ENCODE peak calls at places on chromosomes 16 and 17, in eight cellular contexts. One of them, this sample, is unnamed.

GRCh38 chr16:15856901-15857778 is at the start of gene MYH11:
- DNase-seq in NCI-H187: no peak
- DNase-seq in C1 segment of cervical spinal cord: no peak
- DNase-seq in AG10803: no peak
- DNase-seq in CD4-positive, CD25-positive, alpha-beta regulatory T cell: no peak
- DNase-seq in fibroblast of the aortic adventitia: no peak
- DNase-seq in AG09309: no peak
- DNase-seq in globus pallidus: no peak
- DNase-seq in this sample: no peak

GRCh38 chr17:48439875-48440505 is 10.0 kb upstream of the SKAP1 start:
- DNase-seq in NCI-H187: no peak
- DNase-seq in C1 segment of cervical spinal cord: no peak
- DNase-seq in AG10803: no peak
- DNase-seq in CD4-positive, CD25-positive, alpha-beta regulatory T cell: peak; percentile 60
- DNase-seq in fibroblast of the aortic adventitia: no peak
- DNase-seq in AG09309: no peak
- DNase-seq in globus pallidus: no peak
- DNase-seq in this sample: peak; percentile 72

GRCh38 chr17:17621254-17621653 is 29.7 kb upstream of the PEMT start:
- DNase-seq in NCI-H187: no peak
- DNase-seq in C1 segment of cervical spinal cord: no peak
- DNase-seq in AG10803: no peak
- DNase-seq in CD4-positive, CD25-positive, alpha-beta regulatory T cell: no peak
- DNase-seq in fibroblast of the aortic adventitia: no peak
- DNase-seq in AG09309: no peak
- DNase-seq in globus pallidus: no peak
- DNase-seq in this sample: no peak

GRCh38 chr16:76668207-76668725 is 391.1 kb downstream of the CNTNAP4 start:
- DNase-seq in NCI-H187: no peak
- DNase-seq in C1 segment of cervical spinal cord: no peak
- DNase-seq in AG10803: no peak
- DNase-seq in CD4-positive, CD25-positive, alpha-beta regulatory T cell: no peak
- DNase-seq in fibroblast of the aortic adventitia: no peak
- DNase-seq in AG09309: no peak
- DNase-seq in globus pallidus: no peak
- DNase-seq in this sample: no peak

GRCh38 chr17:5619088-5619740 is 34.9 kb upstream of the NLRP1 start:
- DNase-seq in NCI-H187: no peak
- DNase-seq in C1 segment of cervical spinal cord: no peak
- DNase-seq in AG10803: no peak
- DNase-seq in CD4-positive, CD25-positive, alpha-beta regulatory T cell: no peak
- DNase-seq in fibroblast of the aortic adventitia: no peak
- DNase-seq in AG09309: no peak
- DNase-seq in globus pallidus: no peak
- DNase-seq in this sample: no peak

GRCh38 chr16:8848939-8849391 is 19.8 kb downstream of the CARHSP1 start:
- DNase-seq in NCI-H187: no peak
- DNase-seq in C1 segment of cervical spinal cord: no peak
- DNase-seq in AG10803: peak; percentile 76
- DNase-seq in CD4-positive, CD25-positive, alpha-beta regulatory T cell: no peak
- DNase-seq in fibroblast of the aortic adventitia: peak; percentile 38
- DNase-seq in AG09309: no peak
- DNase-seq in globus pallidus: no peak
- DNase-seq in this sample: no peak

GRCh38 chr17:82868715-82869131 is 28.9 kb upstream of the ZNF750 start:
- DNase-seq in NCI-H187: no peak
- DNase-seq in C1 segment of cervical spinal cord: no peak
- DNase-seq in AG10803: no peak
- DNase-seq in CD4-positive, CD25-positive, alpha-beta regulatory T cell: no peak
- DNase-seq in fibroblast of the aortic adventitia: no peak
- DNase-seq in AG09309: no peak
- DNase-seq in globus pallidus: no peak
- DNase-seq in this sample: no peak

GRCh38 chr17:39845052-39845976 is 18.8 kb downstream of the IKZF3 start:
- DNase-seq in NCI-H187: no peak
- DNase-seq in C1 segment of cervical spinal cord: no peak
- DNase-seq in AG10803: no peak
- DNase-seq in CD4-positive, CD25-positive, alpha-beta regulatory T cell: no peak
- DNase-seq in fibroblast of the aortic adventitia: no peak
- DNase-seq in AG09309: no peak
- DNase-seq in globus pallidus: no peak
- DNase-seq in this sample: no peak

GRCh38 chr16:20911361-20911760 is 10.8 kb downstream of the LYRM1 start:
- DNase-seq in NCI-H187: no peak
- DNase-seq in C1 segment of cervical spinal cord: no peak
- DNase-seq in AG10803: peak; percentile 38
- DNase-seq in CD4-positive, CD25-positive, alpha-beta regulatory T cell: no peak
- DNase-seq in fibroblast of the aortic adventitia: peak; percentile 60
- DNase-seq in AG09309: no peak
- DNase-seq in globus pallidus: no peak
- DNase-seq in this sample: no peak

GRCh38 chr17:50027639-50028206 is 28.2 kb upstream of the ITGA3 start:
- DNase-seq in NCI-H187: no peak
- DNase-seq in C1 segment of cervical spinal cord: no peak
- DNase-seq in AG10803: peak; percentile 94
- DNase-seq in CD4-positive, CD25-positive, alpha-beta regulatory T cell: no peak
- DNase-seq in fibroblast of the aortic adventitia: peak; percentile 86
- DNase-seq in AG09309: peak; percentile 63
- DNase-seq in globus pallidus: no peak
- DNase-seq in this sample: no peak

GRCh38 chr17:48503747-48504146 is 27.1 kb downstream of the HOXB1 start:
- DNase-seq in NCI-H187: no peak
- DNase-seq in C1 segment of cervical spinal cord: no peak
- DNase-seq in AG10803: no peak
- DNase-seq in CD4-positive, CD25-positive, alpha-beta regulatory T cell: no peak
- DNase-seq in fibroblast of the aortic adventitia: no peak
- DNase-seq in AG09309: no peak
- DNase-seq in globus pallidus: no peak
- DNase-seq in this sample: no peak

GRCh38 chr17:61208301-61209098 is 191.1 kb upstream of the TBX2 start:
- DNase-seq in NCI-H187: peak; percentile 36
- DNase-seq in C1 segment of cervical spinal cord: no peak
- DNase-seq in AG10803: no peak
- DNase-seq in CD4-positive, CD25-positive, alpha-beta regulatory T cell: no peak
- DNase-seq in fibroblast of the aortic adventitia: peak; percentile 40
- DNase-seq in AG09309: no peak
- DNase-seq in globus pallidus: peak; percentile 38
- DNase-seq in this sample: no peak

GRCh38 chr17:8365143-8365542 is 11.4 kb downstream of the KRABD2 start:
- DNase-seq in NCI-H187: no peak
- DNase-seq in C1 segment of cervical spinal cord: no peak
- DNase-seq in AG10803: peak; percentile 31
- DNase-seq in CD4-positive, CD25-positive, alpha-beta regulatory T cell: no peak
- DNase-seq in fibroblast of the aortic adventitia: peak; percentile 44
- DNase-seq in AG09309: no peak
- DNase-seq in globus pallidus: no peak
- DNase-seq in this sample: no peak

GRCh38 chr16:88868974-88869672 is 2.7 kb upstream of the PABPN1L start:
- DNase-seq in NCI-H187: no peak
- DNase-seq in C1 segment of cervical spinal cord: no peak
- DNase-seq in AG10803: no peak
- DNase-seq in CD4-positive, CD25-positive, alpha-beta regulatory T cell: no peak
- DNase-seq in fibroblast of the aortic adventitia: no peak
- DNase-seq in AG09309: no peak
- DNase-seq in globus pallidus: no peak
- DNase-seq in this sample: no peak

GRCh38 chr16:776824-777223 is 11.4 kb downstream of the RPUSD1 start:
- DNase-seq in NCI-H187: no peak
- DNase-seq in C1 segment of cervical spinal cord: no peak
- DNase-seq in AG10803: no peak
- DNase-seq in CD4-positive, CD25-positive, alpha-beta regulatory T cell: no peak
- DNase-seq in fibroblast of the aortic adventitia: no peak
- DNase-seq in AG09309: no peak
- DNase-seq in globus pallidus: no peak
- DNase-seq in this sample: no peak

GRCh38 chr17:17575360-17576251 is 15.9 kb downstream of the PEMT start:
- DNase-seq in NCI-H187: no peak
- DNase-seq in C1 segment of cervical spinal cord: no peak
- DNase-seq in AG10803: peak; percentile 55
- DNase-seq in CD4-positive, CD25-positive, alpha-beta regulatory T cell: no peak
- DNase-seq in fibroblast of the aortic adventitia: no peak
- DNase-seq in AG09309: no peak
- DNase-seq in globus pallidus: no peak
- DNase-seq in this sample: no peak

GRCh38 chr17:31854672-31855071 is 4.4 kb downstream of the COPRS start:
- DNase-seq in NCI-H187: no peak
- DNase-seq in C1 segment of cervical spinal cord: no peak
- DNase-seq in AG10803: peak; percentile 32
- DNase-seq in CD4-positive, CD25-positive, alpha-beta regulatory T cell: no peak
- DNase-seq in fibroblast of the aortic adventitia: peak; percentile 37
- DNase-seq in AG09309: no peak
- DNase-seq in globus pallidus: no peak
- DNase-seq in this sample: no peak

GRCh38 chr16:46757339-46758050 is 9.4 kb upstream of the MYLK3 start:
- DNase-seq in NCI-H187: no peak
- DNase-seq in C1 segment of cervical spinal cord: no peak
- DNase-seq in AG10803: no peak
- DNase-seq in CD4-positive, CD25-positive, alpha-beta regulatory T cell: no peak
- DNase-seq in fibroblast of the aortic adventitia: no peak
- DNase-seq in AG09309: no peak
- DNase-seq in globus pallidus: no peak
- DNase-seq in this sample: no peak

GRCh38 chr16:23757937-23758619 is 3.3 kb downstream of the CHP2 start:
- DNase-seq in NCI-H187: no peak
- DNase-seq in C1 segment of cervical spinal cord: no peak
- DNase-seq in AG10803: no peak
- DNase-seq in CD4-positive, CD25-positive, alpha-beta regulatory T cell: no peak
- DNase-seq in fibroblast of the aortic adventitia: no peak
- DNase-seq in AG09309: no peak
- DNase-seq in globus pallidus: no peak
- DNase-seq in this sample: no peak

GRCh38 chr17:59496178-59496577 is 69.2 kb upstream of the DHX40 start:
- DNase-seq in NCI-H187: no peak
- DNase-seq in C1 segment of cervical spinal cord: no peak
- DNase-seq in AG10803: no peak
- DNase-seq in CD4-positive, CD25-positive, alpha-beta regulatory T cell: no peak
- DNase-seq in fibroblast of the aortic adventitia: no peak
- DNase-seq in AG09309: no peak
- DNase-seq in globus pallidus: no peak
- DNase-seq in this sample: no peak

GRCh38 chr16:68041783-68042182 is 18.7 kb downstream of the DUS2 start:
- DNase-seq in NCI-H187: no peak
- DNase-seq in C1 segment of cervical spinal cord: no peak
- DNase-seq in AG10803: no peak
- DNase-seq in CD4-positive, CD25-positive, alpha-beta regulatory T cell: no peak
- DNase-seq in fibroblast of the aortic adventitia: no peak
- DNase-seq in AG09309: no peak
- DNase-seq in globus pallidus: no peak
- DNase-seq in this sample: no peak

GRCh38 chr16:4846503-4846900 is 586 bp downstream of the GLYR1 start:
- DNase-seq in NCI-H187: no peak
- DNase-seq in C1 segment of cervical spinal cord: peak; percentile 52
- DNase-seq in AG10803: peak; percentile 56
- DNase-seq in CD4-positive, CD25-positive, alpha-beta regulatory T cell: no peak
- DNase-seq in fibroblast of the aortic adventitia: peak; percentile 51
- DNase-seq in AG09309: peak; percentile 23
- DNase-seq in globus pallidus: peak; percentile 29
- DNase-seq in this sample: peak; percentile 44

GRCh38 chr16:24748242-24748641 is 18.8 kb downstream of the TNRC6A start:
- DNase-seq in NCI-H187: no peak
- DNase-seq in C1 segment of cervical spinal cord: peak; percentile 20
- DNase-seq in AG10803: peak; percentile 91
- DNase-seq in CD4-positive, CD25-positive, alpha-beta regulatory T cell: no peak
- DNase-seq in fibroblast of the aortic adventitia: peak; percentile 91
- DNase-seq in AG09309: peak; percentile 72
- DNase-seq in globus pallidus: peak; percentile 73
- DNase-seq in this sample: no peak

GRCh38 chr17:45895969-45896793 is 1.8 kb downstream of the MAPT start:
- DNase-seq in NCI-H187: no peak
- DNase-seq in C1 segment of cervical spinal cord: peak; percentile 47
- DNase-seq in AG10803: no peak
- DNase-seq in CD4-positive, CD25-positive, alpha-beta regulatory T cell: no peak
- DNase-seq in fibroblast of the aortic adventitia: peak; percentile 4
- DNase-seq in AG09309: no peak
- DNase-seq in globus pallidus: peak; percentile 52
- DNase-seq in this sample: no peak